ENCODE peak calls at places on chromosomes 1 and 21, in eight cellular contexts. C is activated naive CD4-positive, alpha-beta T cell treated with anti-CD3 and anti-CD28 coated beads, Interleukin-2, amount 10 ng/mL, durations not matched to agents 7 days and 5 days; B is GM23248; N is psoas muscle; W is left ventricle myocardium inferior; R is T-helper 2 cell; O is HT1080; D is choroid plexus epithelial cell. G is an unnamed sample.

GRCh38 chr21:36710729-36711048 is 11.8 kb downstream of the SIM2 start:
- DNase-seq in O (no peak), C (no peak), R (no peak), B (no peak), W (no peak), N (no peak), D (no peak), G (peak)

GRCh38 chr1:236129315-236129714 is 13.0 kb upstream of the GPR137B start:
- DNase-seq in N (no peak), D (no peak), R (no peak), W (no peak), O (no peak), C (no peak), B (no peak), G (no peak)

GRCh38 chr1:200838676-200839445 is 33.9 kb upstream of the GPR25 start:
- DNase-seq in D (peak), O (peak), W (no peak), N (no peak), C (no peak), B (peak), R (no peak), G (no peak)

GRCh38 chr1:25245809-25246599 is 1.2 kb downstream of the RSRP1 start:
- DNase-seq in D (peak), N (no peak), O (peak), C (no peak), W (no peak), B (peak), R (peak), G (peak)

GRCh38 chr1:32966900-32967299 is 2.3 kb upstream of the RNF19B start:
- DNase-seq in B (no peak), W (no peak), R (no peak), N (no peak), O (no peak), D (no peak), C (no peak), G (peak)

GRCh38 chr1:220267630-220268029 is 4.6 kb downstream of the RAB3GAP2 start:
- DNase-seq in O (no peak), R (no peak), D (no peak), N (no peak), W (no peak), B (no peak), C (no peak), G (no peak)

GRCh38 chr21:35072960-35073359 is 23.9 kb upstream of the RUNX1 start:
- DNase-seq in R (no peak), N (no peak), C (no peak), W (peak), D (peak), O (no peak), B (peak), G (no peak)

GRCh38 chr1:201645956-201646355 is 107.0 kb downstream of the NAV1 start:
- DNase-seq in R (no peak), D (no peak), C (no peak), N (no peak), O (peak), W (no peak), B (peak), G (no peak)

GRCh38 chr1:228315484-228315944 is 91.1 kb downstream of the TRIM11 start:
- DNase-seq in B (no peak), O (no peak), N (peak), C (peak), D (no peak), W (no peak), R (no peak), G (no peak)

GRCh38 chr1:234893725-234894630 is 234.7 kb downstream of the TOMM20 start:
- DNase-seq in C (no peak), O (peak), R (peak), D (peak), W (no peak), N (no peak), B (peak), G (peak)

GRCh38 chr1:223771469-223771813 is 59.1 kb downstream of the CAPN2 start:
- DNase-seq in O (no peak), W (no peak), D (peak), R (no peak), B (no peak), N (no peak), C (no peak), G (no peak)

GRCh38 chr1:19257178-19257914 is 5.7 kb downstream of the MRTO4 start:
- DNase-seq in N (no peak), B (peak), R (no peak), W (no peak), D (peak), C (no peak), O (no peak), G (no peak)

GRCh38 chr1:17276568-17276967 is 27.7 kb downstream of the PADI3 start:
- DNase-seq in O (peak), C (no peak), D (peak), W (no peak), R (no peak), N (no peak), B (peak), G (peak)

GRCh38 chr1:172391972-172392371 is 28.5 kb upstream of the C1orf105 start:
- DNase-seq in W (no peak), O (no peak), D (no peak), B (no peak), C (no peak), N (no peak), R (no peak), G (no peak)

GRCh38 chr1:200090252-200091159 is 63.0 kb downstream of the NR5A2 start:
- DNase-seq in O (no peak), R (no peak), B (peak), N (no peak), D (no peak), C (no peak), W (no peak), G (peak)

GRCh38 chr1:65255088-65256050 is 54.0 kb upstream of the DNAJC6 start:
- DNase-seq in W (no peak), R (no peak), O (no peak), N (no peak), D (peak), B (peak), C (no peak), G (peak)

GRCh38 chr1:205500240-205501218 is 3.9 kb upstream of the CDK18 start:
- DNase-seq in W (no peak), C (no peak), D (no peak), R (no peak), O (no peak), B (peak), N (peak), G (no peak)

GRCh38 chr1:160711528-160712311 is at the start of gene CD48:
- DNase-seq in B (no peak), W (no peak), C (peak), D (no peak), R (peak), N (no peak), O (no peak), G (peak)

GRCh38 chr1:9061949-9062555 is 7.4 kb downstream of the SLC2A5 start:
- DNase-seq in D (peak), W (no peak), N (no peak), C (no peak), O (no peak), R (no peak), B (peak), G (no peak)